ENCODE peak calls at places on chromosomes 2 and 18, in nine cellular contexts. Y, A, D, W, I, H, B, F and O are unnamed samples.

GRCh38 chr18:56748698-56749268 is 97.6 kb downstream of the WDR7 start:
- DNase-seq in Y (peak), A (peak), D (peak), W (peak), I (peak), H (peak), B (peak), F (peak), O (no peak)

GRCh38 chr2:224668123-224668909 is 47.8 kb downstream of the CCDC195 start:
- DNase-seq in Y (no peak), A (no peak), D (no peak), W (no peak), I (no peak), H (no peak), B (no peak), F (no peak), O (no peak)

GRCh38 chr2:37870829-37871228 is 54.3 kb upstream of the RMDN2 start:
- DNase-seq in Y (peak), A (peak), D (no peak), W (peak), I (no peak), H (peak), B (peak), F (no peak), O (no peak)

GRCh38 chr2:100744589-100744988 is 75.3 kb upstream of the NPAS2 start:
- DNase-seq in Y (peak), A (peak), D (peak), W (peak), I (peak), H (peak), B (peak), F (peak), O (no peak)

GRCh38 chr2:49490710-49491109 is 336.4 kb upstream of the FSHR start:
- DNase-seq in Y (no peak), A (peak), D (peak), W (peak), I (no peak), H (peak), B (no peak), F (peak), O (no peak)

GRCh38 chr2:25251461-25252273 is 83.3 kb upstream of the POMC start:
- DNase-seq in Y (peak), A (peak), D (peak), W (peak), I (peak), H (peak), B (peak), F (peak), O (peak)

GRCh38 chr18:3605562-3606443 is 155.8 kb downstream of the TGIF1 start:
- DNase-seq in Y (peak), A (peak), D (peak), W (peak), I (no peak), H (peak), B (peak), F (no peak), O (no peak)

GRCh38 chr2:96769816-96770215 is 9.1 kb downstream of the CNNM4 start:
- DNase-seq in Y (no peak), A (no peak), D (peak), W (no peak), I (no peak), H (no peak), B (no peak), F (peak), O (no peak)

GRCh38 chr2:90209806-90210205 is 1518.3 kb downstream of the RPIA start:
- DNase-seq in Y (no peak), A (no peak), D (no peak), W (no peak), I (no peak), H (no peak), B (no peak), F (no peak), O (no peak)

GRCh38 chr2:90209009-90209408 is 1517.5 kb downstream of the RPIA start:
- DNase-seq in Y (no peak), A (no peak), D (no peak), W (no peak), I (no peak), H (no peak), B (no peak), F (no peak), O (no peak)

DNA sequence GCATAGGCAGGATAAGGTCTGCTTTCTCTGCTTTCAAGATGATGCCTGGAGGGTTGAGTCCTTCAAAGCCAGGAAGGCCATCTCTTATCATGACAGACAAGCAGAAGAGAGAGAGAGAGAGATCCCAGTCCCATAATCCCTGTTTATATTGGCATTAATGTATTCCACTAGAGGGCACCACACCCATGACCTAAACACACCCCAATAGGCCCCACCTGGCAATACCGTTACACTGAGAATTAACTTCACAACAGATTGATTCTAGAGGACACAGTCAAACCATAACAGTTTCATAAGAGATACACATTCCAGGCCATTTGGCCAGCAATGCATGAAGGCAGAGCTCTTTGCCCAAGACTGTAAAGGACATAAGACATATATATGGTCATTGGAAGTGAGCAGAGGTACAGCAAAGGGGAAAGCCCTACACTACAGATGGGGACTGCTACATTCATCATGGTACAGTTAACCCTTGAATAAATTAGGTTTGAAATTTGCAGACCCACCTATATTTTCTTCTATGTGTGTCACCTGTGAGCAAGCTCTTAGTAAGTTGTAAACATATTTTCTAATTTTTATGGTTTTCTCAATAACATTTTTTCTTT is 1516.1 kb downstream of the RPIA start:
- DNase-seq in Y (no peak), A (no peak), D (peak), W (no peak), I (peak), H (no peak), B (no peak), F (peak), O (no peak)
- H2AFZ ChIP-seq in Y (no peak), A (no peak), D (no peak), W (no peak), I (no peak), H (no peak), B (no peak), F (no peak), O (no peak)

GRCh38 chr18:66682855-66683322 is 79.0 kb upstream of the CDH19 start:
- DNase-seq in Y (no peak), A (peak), D (no peak), W (no peak), I (no peak), H (no peak), B (peak), F (no peak), O (no peak)
- H2AFZ ChIP-seq in Y (no peak), A (no peak), D (no peak), W (no peak), I (no peak), H (no peak), B (peak), F (no peak), O (no peak)

DNA sequence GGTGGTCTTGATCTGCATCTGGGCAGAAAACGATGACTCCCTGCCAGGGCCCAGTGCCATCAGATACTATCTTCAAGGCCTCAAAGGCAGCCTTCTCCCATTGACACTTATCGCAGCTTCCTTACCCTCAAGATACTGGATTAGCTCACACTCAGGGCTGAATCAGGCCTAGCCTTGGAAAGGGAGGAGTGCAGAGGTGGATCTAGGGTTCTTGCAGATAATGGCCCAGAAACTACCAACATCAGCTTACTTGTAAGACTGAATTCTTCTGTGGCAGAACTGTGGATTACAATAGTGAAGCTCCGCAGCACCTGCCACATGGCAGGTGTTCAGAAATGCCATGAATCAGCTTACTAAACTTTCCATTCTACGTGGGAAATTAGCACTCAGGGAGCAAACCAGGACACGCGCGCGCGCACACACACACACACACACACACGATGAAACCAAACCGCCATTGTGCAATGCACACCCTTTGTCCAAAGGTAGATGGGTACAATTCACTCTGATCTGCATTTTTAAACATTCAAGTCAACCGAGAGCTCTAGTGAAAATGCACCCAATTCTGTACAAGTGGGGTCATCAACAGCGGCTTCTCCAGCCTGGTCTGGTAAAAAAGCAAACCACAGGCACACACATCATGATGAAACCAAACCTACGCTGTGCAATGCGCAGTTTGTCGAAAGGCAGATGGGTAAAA is 26.2 kb upstream of the TMEM182 start:
- DNase-seq in Y (peak), A (no peak), D (no peak), W (no peak), I (no peak), H (peak), B (peak), F (peak), O (no peak)
- H2AFZ ChIP-seq in Y (peak), A (no peak), D (peak), W (peak), I (peak), H (peak), B (no peak), F (peak), O (no peak)

GRCh38 chr2:171999125-171999524 is 628 bp upstream of the METAP1D start:
- DNase-seq in Y (no peak), A (no peak), D (peak), W (peak), I (peak), H (no peak), B (no peak), F (no peak), O (no peak)
- H2AFZ ChIP-seq in Y (peak), A (peak), D (peak), W (peak), I (peak), H (peak), B (peak), F (peak), O (peak)